ENCODE peak calls at places on chromosomes 7 and 10, in seven cellular contexts. T, Z, V, U, Q, O and B are unnamed samples.

GRCh38 chr10:130049244-130049643 is 61.4 kb downstream of the C10orf143 start:
- DNase-seq in Z (no peak), U (no peak), V (peak; percentile 63), T (no peak), Q (no peak), O (no peak), B (no peak)

GRCh38 chr7:85851571-85852193 is 664.8 kb upstream of the SEMA3D start:
- DNase-seq in T (peak; percentile 34), Q (no peak), V (no peak), U (no peak), Z (peak; percentile 29), O (peak; percentile 70), B (no peak)

GRCh38 chr7:5700391-5700985 is 81.0 kb downstream of the RNF216 start:
- DNase-seq in U (no peak), Z (no peak), O (no peak), T (no peak), V (no peak), Q (no peak), B (no peak)

GRCh38 chr7:114723308-114723707 is 198.6 kb upstream of the MDFIC start:
- DNase-seq in T (no peak), U (no peak), V (no peak), O (no peak), Z (no peak), Q (no peak), B (no peak)

GRCh38 chr10:89064764-89065163 is 74.2 kb downstream of the FAS start:
- DNase-seq in Q (no peak), O (no peak), Z (no peak), U (no peak), V (no peak), T (no peak), B (no peak)

GRCh38 chr10:26770069-26770468 is 72.6 kb downstream of the PDSS1 start:
- DNase-seq in Z (no peak), Q (no peak), U (no peak), O (no peak), T (no peak), V (no peak), B (no peak)

GRCh38 chr7:137927386-137927785 is 74.5 kb downstream of the CREB3L2 start:
- DNase-seq in O (no peak), U (no peak), Q (no peak), T (no peak), V (no peak), Z (no peak), B (no peak)

GRCh38 chr7:46839651-46840050 is 742.3 kb downstream of the TNS3 start:
- DNase-seq in Q (no peak), Z (no peak), V (no peak), U (no peak), O (peak; percentile 73), T (no peak), B (no peak)

GRCh38 chr10:71712572-71713134 is 6.9 kb downstream of the C10orf105 start:
- DNase-seq in O (no peak), Q (no peak), U (no peak), Z (no peak), V (no peak), T (no peak), B (no peak)

GRCh38 chr10:97923057-97923456 is 73.4 kb downstream of the GOLGA7B start:
- DNase-seq in V (peak; percentile 44), T (no peak), Z (no peak), U (no peak), O (no peak), Q (no peak), B (no peak)

GRCh38 chr10:36885746-36886145 is 239.7 kb upstream of the ANKRD30A start:
- DNase-seq in U (no peak), Z (no peak), T (no peak), Q (no peak), V (no peak), O (no peak), B (no peak)

GRCh38 chr7:17041324-17041723 is 159.5 kb upstream of the AGR3 start:
- DNase-seq in V (no peak), Q (no peak), U (no peak), T (no peak), O (peak; percentile 87), Z (no peak), B (no peak)

GRCh38 chr10:105855791-105856190 is 1214.7 kb downstream of the SORCS3 start:
- DNase-seq in O (no peak), V (no peak), T (no peak), U (no peak), Q (no peak), Z (no peak), B (no peak)

GRCh38 chr10:88243847-88244730 is 339.0 kb downstream of the RNLS start:
- DNase-seq in O (no peak), V (peak; percentile 78), Z (no peak), T (no peak), U (peak; percentile 88), Q (peak; percentile 87), B (no peak)

GRCh38 chr10:130990536-130990935 is 321.0 kb downstream of the TCERG1L start:
- DNase-seq in O (no peak), Z (no peak), Q (no peak), V (no peak), T (no peak), U (no peak), B (no peak)

GRCh38 chr10:61764486-61764885 is 101.8 kb downstream of the CABCOCO1 start:
- DNase-seq in V (no peak), O (no peak), Q (no peak), T (no peak), Z (no peak), U (no peak), B (no peak)

GRCh38 chr10:96584035-96584434 is 2.8 kb downstream of the TM9SF3 start:
- DNase-seq in O (no peak), U (no peak), T (no peak), V (no peak), Q (no peak), Z (no peak), B (no peak)

GRCh38 chr7:91947948-91948347 is 7.3 kb downstream of the AKAP9 start:
- DNase-seq in U (no peak), Q (no peak), V (no peak), T (no peak), O (no peak), Z (no peak), B (no peak)

GRCh38 chr10:22997102-22997501 is 69.2 kb downstream of the ARMC3 start:
- DNase-seq in U (no peak), Q (no peak), V (no peak), T (peak; percentile 19), O (peak; percentile 43), Z (no peak), B (no peak)

GRCh38 chr10:3159160-3159559 is 13.4 kb downstream of the PITRM1 start:
- DNase-seq in O (no peak), T (no peak), U (no peak), Q (peak; percentile 40), Z (no peak), V (no peak), B (no peak)
- H3K36me3 ChIP-seq in O (peaks cover 84% of the 10 kb centered on the region), T (peaks cover 54% of the 10 kb centered on the region), U (peaks cover 97% of the 10 kb centered on the region), Q (peaks cover 92% of the 10 kb centered on the region), Z (peaks cover 24% of the 10 kb centered on the region), V (peaks cover 19% of the 10 kb centered on the region), B (peaks cover 7% of the 10 kb centered on the region)

DNA sequence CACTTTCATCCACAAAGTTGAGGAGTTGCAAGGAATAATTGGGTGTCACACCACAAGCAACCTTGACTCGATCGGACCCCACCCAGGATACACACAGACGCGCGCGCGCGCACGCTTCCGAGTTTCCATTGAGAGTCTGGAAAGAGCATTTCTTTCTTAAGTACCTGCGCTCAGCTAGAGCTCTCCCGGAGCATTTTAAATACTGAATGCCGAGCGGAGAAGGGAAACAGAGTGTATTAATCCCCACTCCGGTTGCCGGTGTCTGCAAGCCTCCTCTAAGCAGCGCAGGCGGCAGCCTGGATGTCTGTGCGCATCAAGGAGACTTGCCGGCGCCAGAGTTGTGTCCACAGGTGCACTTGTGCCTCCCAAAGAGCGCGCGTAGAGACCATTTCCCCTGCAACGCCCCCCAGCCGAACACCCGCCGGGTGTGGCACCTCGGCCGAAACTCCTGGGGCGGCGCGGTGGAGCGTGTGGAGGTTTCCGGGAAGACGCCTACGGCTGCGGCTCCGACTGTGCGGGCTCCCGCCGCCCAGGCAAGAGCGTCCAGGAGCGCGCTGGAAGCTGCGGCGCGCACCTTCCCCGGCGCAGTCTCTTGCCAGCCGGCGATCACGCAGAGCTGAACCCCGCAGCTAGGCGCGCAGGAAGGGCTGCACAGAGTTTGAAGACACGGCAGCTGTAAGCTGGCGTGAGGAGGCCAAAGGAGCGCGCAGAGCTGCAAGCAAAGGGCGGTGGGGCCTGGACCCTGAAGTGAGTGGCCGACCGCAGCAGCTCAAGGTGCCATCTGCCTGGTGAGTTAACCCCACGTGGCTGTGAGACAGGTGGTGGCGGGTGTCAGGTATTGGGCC is 1.1 kb upstream of the FEZF1 start:
- DNase-seq in Q (no peak), T (peak; percentile 26), Z (no peak), U (no peak), O (no peak), V (peak; percentile 71), B (no peak)
- H3K4me3 ChIP-seq in Q (peak overlapping the region; percentile 59), T (peak overlapping the region; percentile 69), Z (peak overlapping the region; percentile 94), U (peak overlapping the region; percentile 64), O (no peak overlapping the region), V (no peak overlapping the region), B (peak overlapping the region; percentile 2)

GRCh38 chr7:55132890-55133551 is 114.2 kb downstream of the EGFR start:
- DNase-seq in Q (no peak), V (peak; percentile 85), Z (no peak), U (peak; percentile 70), O (peak; percentile 99), T (peak; percentile 97), B (no peak)
- H3K36me3 ChIP-seq in Q (no peaks in the 10 kb centered on the region), V (no peaks in the 10 kb centered on the region), Z (no peaks in the 10 kb centered on the region), U (no peaks in the 10 kb centered on the region), O (no peaks in the 10 kb centered on the region), T (peaks cover 6% of the 10 kb centered on the region), B (no peaks in the 10 kb centered on the region)

DNA sequence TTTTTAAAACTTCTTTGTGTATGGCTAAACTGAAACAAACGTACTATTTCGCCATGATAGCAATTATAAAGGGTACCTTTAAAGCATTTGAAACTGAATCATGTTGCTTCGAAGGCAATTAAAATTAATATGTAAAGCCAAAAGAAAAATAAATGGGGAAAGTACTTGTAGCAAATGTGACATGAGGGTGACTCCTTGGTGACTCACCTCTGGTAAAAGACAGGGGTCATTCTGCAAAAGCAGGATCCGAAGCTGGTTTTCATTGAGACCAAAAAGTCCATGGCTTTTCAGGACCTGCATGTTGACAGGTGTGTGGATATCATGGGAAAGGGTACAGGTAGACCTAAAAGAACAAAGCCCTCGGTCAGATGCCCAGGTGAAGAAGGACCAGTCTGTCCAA is 1.5 kb downstream of the ZC3HAV1L start:
- DNase-seq in Q (no peak), T (no peak), V (no peak), O (peak; percentile 66), U (no peak), Z (no peak), B (no peak)
- H3K4me3 ChIP-seq in Q (peak overlapping the region; percentile 88), T (peak overlapping the region; percentile 90), V (no peak overlapping the region), O (peak overlapping the region; percentile 89), U (no peak overlapping the region), Z (no peak overlapping the region), B (no peak overlapping the region)

DNA sequence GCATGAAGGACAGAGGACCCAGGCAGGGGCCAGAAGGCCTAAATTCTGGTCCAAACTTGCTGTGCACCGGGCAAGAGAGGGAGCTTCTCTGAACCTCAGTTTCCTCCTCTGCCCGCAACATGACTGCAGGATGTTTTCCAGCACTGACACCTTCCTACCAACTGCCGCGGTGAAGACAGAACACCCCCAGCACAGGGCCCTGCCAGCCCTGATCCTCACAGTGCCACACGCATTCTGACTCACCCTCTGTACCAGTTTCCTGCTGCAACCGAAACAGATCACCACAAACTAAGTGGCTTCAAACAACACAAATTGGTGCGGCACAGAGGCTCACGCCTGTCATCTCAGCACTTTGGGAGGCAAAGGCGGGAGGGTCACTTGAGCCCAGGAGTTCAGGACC is 18.1 kb downstream of the MAD1L1 start:
- DNase-seq in V (no peak), O (peak; percentile 11), T (no peak), U (no peak), Z (no peak), Q (no peak), B (no peak)
- H3K36me3 ChIP-seq in V (peaks cover 11% of the 10 kb centered on the region), O (no peaks in the 10 kb centered on the region), T (peaks cover 36% of the 10 kb centered on the region), U (peaks cover 82% of the 10 kb centered on the region), Z (peaks cover 66% of the 10 kb centered on the region), Q (peaks cover 71% of the 10 kb centered on the region), B (no peaks in the 10 kb centered on the region)